ENCODE peak calls at places on chromosome X, in four cellular contexts. N, V, H and L are unnamed samples.

GRCh38 chrX:56057325-56057724 is 174.8 kb upstream of the KLF8 start:
- DNase-seq in N (peak; percentile 46), V (no peak), H (no peak), L (no peak)

GRCh38 chrX:41541381-41541780 is 94.2 kb downstream of the NYX start:
- DNase-seq in N (no peak), V (no peak), H (no peak), L (no peak)

GRCh38 chrX:5458300-5458699 is 770.4 kb downstream of the NLGN4X start:
- DNase-seq in N (no peak), V (no peak), H (peak; percentile 7), L (no peak)

GRCh38 chrX:57528670-57529255 is 63.0 kb upstream of the ZXDB start:
- DNase-seq in N (no peak), V (no peak), H (peak; percentile 25), L (peak; percentile 7)

GRCh38 chrX:56759736-56760409 is 30.8 kb downstream of the NBDY start:
- DNase-seq in N (peak; percentile 72), V (no peak), H (no peak), L (no peak)

GRCh38 chrX:44904542-44905115 is 31.6 kb downstream of the KDM6A start:
- DNase-seq in N (no peak), V (no peak), H (no peak), L (peak; percentile 39)

GRCh38 chrX:67673741-67674274 is 130.0 kb downstream of the AR start:
- DNase-seq in N (no peak), V (no peak), H (no peak), L (no peak)

GRCh38 chrX:10048076-10048475 is 80.9 kb downstream of the CLDN34 start:
- DNase-seq in N (no peak), V (no peak), H (no peak), L (no peak)

GRCh38 chrX:66015906-66016689 is 23.8 kb downstream of the VSIG4 start:
- DNase-seq in N (no peak), V (no peak), H (no peak), L (no peak)

GRCh38 chrX:66013195-66013816 is 26.6 kb downstream of the VSIG4 start:
- DNase-seq in N (no peak), V (no peak), H (no peak), L (no peak)

GRCh38 chrX:66015152-66015827 is 24.6 kb downstream of the VSIG4 start:
- DNase-seq in N (peak; percentile 85), V (no peak), H (no peak), L (no peak)

GRCh38 chrX:66014084-66014483 is 25.8 kb downstream of the VSIG4 start:
- DNase-seq in N (no peak), V (no peak), H (no peak), L (no peak)

GRCh38 chrX:66014560-66014959 is 25.3 kb downstream of the VSIG4 start:
- DNase-seq in N (no peak), V (no peak), H (no peak), L (no peak)
- H3K4me1 ChIP-seq in N (peaks cover 36% of the 10 kb centered on the region), V (peaks cover 79% of the 10 kb centered on the region), H (no peaks in the 10 kb centered on the region), L (no peaks in the 10 kb centered on the region)

GRCh38 chrX:153648358-153649177 is 1.6 kb downstream of the DUSP9 start:
- DNase-seq in N (peak; percentile 66), V (no peak), H (no peak), L (no peak)

GRCh38 chrX:153647461-153648357 is 706 bp downstream of the DUSP9 start:
- DNase-seq in N (peak; percentile 70), V (no peak), H (no peak), L (no peak)

GRCh38 chrX:153645151-153645550 is 1.9 kb upstream of the DUSP9 start:
- DNase-seq in N (no peak), V (no peak), H (no peak), L (no peak)

GRCh38 chrX:153645921-153646481 is 1.0 kb upstream of the DUSP9 start:
- DNase-seq in N (peak; percentile 51), V (no peak), H (no peak), L (no peak)

DNA sequence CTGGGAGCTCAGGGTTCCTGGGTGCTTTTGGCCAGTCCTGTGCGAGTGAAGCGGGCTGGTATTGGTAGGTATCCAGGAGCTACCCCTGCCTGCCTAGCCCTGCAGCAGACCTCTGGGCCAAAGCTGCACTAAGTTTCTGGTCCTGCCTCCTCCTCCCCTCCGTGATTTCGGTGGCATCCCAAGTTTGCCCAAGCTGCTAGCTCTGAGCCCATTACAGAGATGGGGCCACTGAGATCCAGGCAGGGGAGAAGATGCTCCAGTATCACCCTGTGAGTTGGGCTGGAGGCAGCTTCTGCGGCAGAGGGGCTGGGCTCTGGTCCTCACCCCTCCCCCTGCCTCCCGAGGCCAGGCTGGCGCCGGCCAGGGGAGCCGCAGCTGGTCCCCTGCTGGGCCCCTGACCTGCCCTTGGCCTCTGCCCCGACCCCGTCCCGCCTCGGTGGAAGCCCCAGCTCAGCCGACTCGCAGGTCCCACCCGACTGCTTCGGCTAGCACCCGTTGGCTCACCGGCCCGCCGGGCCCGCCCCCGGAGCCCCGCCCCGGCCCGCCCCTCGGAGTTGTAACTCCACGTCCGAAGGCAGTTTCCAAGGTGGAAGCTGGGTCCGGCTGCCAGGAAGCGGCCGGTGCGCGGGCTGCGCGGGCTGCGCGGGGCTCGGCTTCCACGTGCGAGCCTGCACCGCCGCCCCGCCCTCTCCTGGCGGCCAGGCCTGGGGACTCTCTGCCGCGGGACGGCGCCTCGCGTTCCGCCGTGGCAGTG is at the start of gene DUSP9:
- DNase-seq in N (peak; percentile 76), V (no peak), H (peak; percentile 69), L (peak; percentile 79)
- H3K4me3 ChIP-seq in N (peak within 1 kb of the TSS; percentile 6), V (no peak within 1 kb of the TSS), H (peak within 1 kb of the TSS; percentile 0), L (peak within 1 kb of the TSS; percentile 54)

GRCh38 chrX:36348509-36348908 is 429.0 kb downstream of the CFAP47 start:
- DNase-seq in N (no peak), V (no peak), H (no peak), L (no peak)
- H3K4me1 ChIP-seq in N (no peaks in the 10 kb centered on the region), V (no peaks in the 10 kb centered on the region), H (no peaks in the 10 kb centered on the region), L (no peaks in the 10 kb centered on the region)

DNA sequence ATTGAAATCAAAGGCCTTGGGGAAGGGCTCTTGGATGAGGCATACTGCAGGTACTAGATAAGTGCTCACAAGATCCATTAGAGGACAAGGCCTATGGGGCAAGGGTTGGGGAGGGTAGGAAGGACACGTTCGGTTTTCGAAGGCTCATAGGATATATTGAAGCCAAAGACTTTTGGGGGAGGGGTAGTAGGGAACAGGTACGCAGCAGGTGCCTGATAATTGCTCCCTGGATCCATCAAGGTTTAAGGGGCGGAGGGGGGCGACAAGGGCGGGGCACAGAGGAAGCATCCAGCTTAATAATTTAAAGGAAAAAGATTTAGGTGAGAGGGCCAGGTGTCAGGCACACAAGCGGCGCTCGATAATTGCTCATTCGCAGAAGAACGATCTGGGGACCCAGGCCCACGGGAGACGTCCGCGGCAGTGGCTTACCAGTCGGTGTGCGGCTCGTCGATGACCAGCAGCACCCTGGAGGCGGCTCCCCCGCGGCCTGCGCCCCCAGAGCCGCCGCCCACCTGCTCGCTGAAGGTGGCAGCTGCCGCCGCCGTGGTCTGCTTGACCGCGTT is 653 bp downstream of the SYN1 start:
- DNase-seq in N (no peak), V (no peak), H (no peak), L (no peak)
- H3K4me3 ChIP-seq in N (peak overlapping the region; percentile 14), V (no peak overlapping the region), H (no peak overlapping the region), L (no peak overlapping the region)